ENCODE peak calls at places on chromosomes 2 and 18, in five cellular contexts. F, C, I, W and B are unnamed samples.
A peak's percentile ranks its signal among the peaks of the same experiment; 100 is the strongest.

GRCh38 chr18:76380791-76381405 is 114.1 kb downstream of the ZNF516 start:
- DNase-seq in F (peak; percentile 88), C (no peak), I (peak; percentile 27), W (no peak), B (no peak)

GRCh38 chr18:3380384-3380961 is 69.5 kb upstream of the TGIF1 start:
- DNase-seq in C (peak; percentile 46), W (no peak), F (no peak), I (no peak), B (peak; percentile 10)

GRCh38 chr18:46452820-46453219 is 204.2 kb downstream of the LOXHD1 start:
- DNase-seq in I (no peak), W (no peak), C (no peak), F (no peak), B (no peak)

GRCh38 chr18:29523371-29523770 is 1346.4 kb upstream of the CDH2 start:
- DNase-seq in W (no peak), C (no peak), I (no peak), F (no peak), B (no peak)

GRCh38 chr2:147665035-147665434 is 179.8 kb upstream of the ACVR2A start:
- DNase-seq in C (no peak), I (no peak), W (no peak), F (no peak), B (no peak)

GRCh38 chr18:3060667-3061580 is 48.0 kb upstream of the LPIN2 start:
- DNase-seq in C (peak; percentile 63), F (no peak), I (no peak), W (no peak), B (peak; percentile 39)

GRCh38 chr2:153548536-153548935 is 70.0 kb upstream of the RPRM start:
- DNase-seq in F (no peak), C (no peak), I (no peak), W (no peak), B (no peak)

GRCh38 chr2:241081190-241081642 is 20.9 kb downstream of the MTERF4 start:
- DNase-seq in C (no peak), I (no peak), F (no peak), W (no peak), B (no peak)

GRCh38 chr2:26395394-26395793 is 6.3 kb upstream of the DRC1 start:
- DNase-seq in F (peak; percentile 23), I (no peak), W (no peak), C (no peak), B (no peak)

GRCh38 chr2:229794636-229795035 is 80.3 kb upstream of the DNER start:
- DNase-seq in C (no peak), I (no peak), W (no peak), F (no peak), B (no peak)

GRCh38 chr2:50401772-50402653 is 629.9 kb downstream of the NRXN1 start:
- DNase-seq in I (peak; percentile 38), W (no peak), C (peak; percentile 40), F (peak; percentile 87), B (no peak)

GRCh38 chr2:109318150-109318948 is 189.3 kb downstream of the SH3RF3 start:
- DNase-seq in F (no peak), I (peak; percentile 52), W (peak; percentile 79), C (no peak), B (no peak)

GRCh38 chr2:30361751-30362394 is 85.2 kb upstream of the LCLAT1 start:
- DNase-seq in I (no peak), C (no peak), W (no peak), F (no peak), B (no peak)

GRCh38 chr18:32037616-32038015 is 19.0 kb downstream of the RNF125 start:
- DNase-seq in W (no peak), I (no peak), C (no peak), F (no peak), B (no peak)